ENCODE peak calls at places on chromosomes 5 and 9, in six cellular contexts. A is left ventricle myocardium inferior; G is activated naive CD4-positive, alpha-beta T cell treated with anti-CD3 and anti-CD28 coated beads for 36 hours; S is uterus; Q is LHCN-M2; J is caudate nucleus. P is an unnamed sample.

GRCh38 chr5:1508679-1509290 is 15.0 kb downstream of the LPCAT1 start:
- DNase-seq in A (peak), G (no peak), S (no peak), Q (no peak), J (no peak), P (no peak)

GRCh38 chr9:131271506-131271931 is 4.8 kb downstream of the FAM78A start:
- DNase-seq in A (no peak), G (peak), S (no peak), Q (no peak), J (no peak), P (peak)

GRCh38 chr5:68928617-68929302 is 165.1 kb upstream of the SLC30A5 start:
- DNase-seq in A (no peak), G (no peak), S (no peak), Q (no peak), J (no peak), P (no peak)

GRCh38 chr5:16596541-16596940 is 20.3 kb downstream of the RETREG1 start:
- DNase-seq in A (no peak), G (no peak), S (no peak), Q (peak), J (no peak), P (no peak)

GRCh38 chr9:135998410-135999071 is 37.4 kb upstream of the UBAC1 start:
- DNase-seq in A (no peak), G (no peak), S (no peak), Q (no peak), J (no peak), P (no peak)

GRCh38 chr5:141683596-141684161 is 1.6 kb upstream of the ARAP3 start:
- DNase-seq in A (no peak), G (no peak), S (no peak), Q (no peak), J (no peak), P (no peak)

GRCh38 chr5:146426853-146427618 is 20.1 kb upstream of the TCERG1 start:
- DNase-seq in A (no peak), G (peak), S (no peak), Q (peak), J (no peak), P (no peak)

GRCh38 chr5:142901476-142902187 is 131.5 kb downstream of the ARHGAP26 start:
- DNase-seq in A (no peak), G (no peak), S (no peak), Q (no peak), J (no peak), P (no peak)

GRCh38 chr5:169786219-169786618 is 149.1 kb downstream of the DOCK2 start:
- DNase-seq in A (no peak), G (no peak), S (no peak), Q (no peak), J (no peak), P (no peak)

GRCh38 chr5:72556351-72557146 is 49.3 kb upstream of the ZNF366 start:
- DNase-seq in A (peak), G (peak), S (peak), Q (peak), J (no peak), P (no peak)

GRCh38 chr5:139667730-139668063 is 19.5 kb downstream of the CXXC5 start:
- DNase-seq in A (no peak), G (no peak), S (no peak), Q (peak), J (no peak), P (no peak)

GRCh38 chr5:140182075-140182709 is 7.2 kb downstream of the CYSTM1 start:
- DNase-seq in A (no peak), G (no peak), S (no peak), Q (no peak), J (no peak), P (no peak)

GRCh38 chr5:112848116-112848811 is 12.8 kb upstream of the SRP19 start:
- DNase-seq in A (no peak), G (no peak), S (no peak), Q (peak), J (no peak), P (no peak)

GRCh38 chr5:94901071-94901979 is 282.9 kb downstream of the SLF1 start:
- DNase-seq in A (no peak), G (no peak), S (no peak), Q (peak), J (no peak), P (no peak)

GRCh38 chr9:137396227-137396626 is 26.7 kb downstream of the EXD3 start:
- DNase-seq in A (no peak), G (no peak), S (no peak), Q (no peak), J (no peak), P (no peak)

GRCh38 chr5:56910123-56910951 is 941 bp downstream of the SETD9 start:
- DNase-seq in A (peak), G (no peak), S (no peak), Q (no peak), J (no peak), P (no peak)

P was measured in anterior cingulate cortex.